ENCODE peak calls at places on chromosomes 3 and 15, in four cellular contexts. X is DND-41, F is body of pancreas, H is ovary. D is an unnamed sample.

GRCh38 chr3:128432898-128433629 is 33.6 kb downstream of the DNAJB8 start:
- DNase-seq in X (no peak), F (peak; percentile 56), H (no peak), D (no peak)

GRCh38 chr3:7285502-7285901 is 424.6 kb downstream of the GRM7 start:
- DNase-seq in X (no peak), F (peak; percentile 65), H (no peak), D (no peak)

GRCh38 chr15:26697913-26698312 is 75.0 kb downstream of the GABRB3 start:
- DNase-seq in X (no peak), F (no peak), H (no peak), D (no peak)

GRCh38 chr15:49815937-49816336 is 195.1 kb downstream of the DTWD1 start:
- DNase-seq in X (peak; percentile 12), F (no peak), H (no peak), D (no peak)

GRCh38 chr3:123034120-123034519 is 6.6 kb upstream of the SEMA5B start:
- DNase-seq in X (no peak), F (no peak), H (no peak), D (no peak)

GRCh38 chr15:64716452-64716851 is 58.9 kb downstream of the RBPMS2 start:
- DNase-seq in X (no peak), F (no peak), H (no peak), D (no peak)

GRCh38 chr3:10764314-10765051 is 51.5 kb upstream of the SLC6A11 start:
- DNase-seq in X (no peak), F (no peak), H (no peak), D (no peak)

GRCh38 chr3:72127843-72128242 is 342.9 kb upstream of the PROK2 start:
- DNase-seq in X (no peak), F (no peak), H (no peak), D (no peak)

GRCh38 chr3:184908859-184909258 is 96.9 kb downstream of the VPS8 start:
- DNase-seq in X (no peak), F (no peak), H (no peak), D (no peak)

GRCh38 chr3:141305436-141305835 is 62.9 kb upstream of the ZBTB38 start:
- DNase-seq in X (no peak), F (no peak), H (no peak), D (no peak)

GRCh38 chr3:152076148-152076547 is 192.6 kb upstream of the MBNL1 start:
- DNase-seq in X (no peak), F (no peak), H (no peak), D (no peak)

GRCh38 chr15:51310064-51310463 is 28.3 kb downstream of the CYP19A1 start:
- DNase-seq in X (no peak), F (no peak), H (peak; percentile 22), D (no peak)

GRCh38 chr3:184378650-184379374 is 805 bp upstream of the THPO start:
- DNase-seq in X (no peak), F (no peak), H (no peak), D (no peak)

GRCh38 chr3:141408596-141408995 is 40.3 kb downstream of the ZBTB38 start:
- DNase-seq in X (no peak), F (no peak), H (no peak), D (no peak)

GRCh38 chr15:37014137-37014536 is 86.2 kb downstream of the MEIS2 start:
- DNase-seq in X (no peak), F (no peak), H (no peak), D (no peak)

GRCh38 chr15:91678003-91678402 is 175.5 kb upstream of the SLCO3A1 start:
- DNase-seq in X (no peak), F (no peak), H (no peak), D (no peak)

GRCh38 chr3:152260026-152260425 is 8.7 kb upstream of the MBNL1 start:
- DNase-seq in X (no peak), F (no peak), H (no peak), D (no peak)

GRCh38 chr15:55403531-55403930 is 4.6 kb downstream of the CCPG1 start:
- DNase-seq in X (no peak), F (no peak), H (no peak), D (no peak)

GRCh38 chr3:197083486-197083885 is 53.9 kb upstream of the MELTF start:
- DNase-seq in X (no peak), F (no peak), H (no peak), D (no peak)

GRCh38 chr3:66276705-66277274 is 56.0 kb downstream of the SLC25A26 start:
- DNase-seq in X (peak; percentile 70), F (peak; percentile 80), H (peak; percentile 73), D (peak; percentile 58)

GRCh38 chr15:49094923-49095322 is 48.7 kb upstream of the SECISBP2L start:
- DNase-seq in X (no peak), F (no peak), H (no peak), D (no peak)

GRCh38 chr3:9008550-9009255 is 45.4 kb upstream of the RAD18 start:
- DNase-seq in X (no peak), F (no peak), H (no peak), D (no peak)

GRCh38 chr3:186320862-186321568 is 41.0 kb downstream of the DGKG start:
- DNase-seq in X (no peak), F (no peak), H (no peak), D (no peak)

GRCh38 chr3:122942937-122943827 is 84.4 kb downstream of the SEMA5B start:
- DNase-seq in X (peak; percentile 19), F (peak; percentile 90), H (peak; percentile 38), D (no peak)

GRCh38 chr3:171005648-171006047 is 20.9 kb downstream of the SLC2A2 start:
- DNase-seq in X (no peak), F (no peak), H (no peak), D (no peak)

GRCh38 chr3:46353639-46354410 is at the start of gene CCR2:
- DNase-seq in X (no peak), F (no peak), H (no peak), D (no peak)

GRCh38 chr3:56363720-56364119 is 104.5 kb downstream of the ERC2 start:
- DNase-seq in X (no peak), F (no peak), H (no peak), D (no peak)

GRCh38 chr15:47184003-47184404 is 533.3 kb upstream of the SEMA6D start:
- DNase-seq in X (no peak), F (peak; percentile 45), H (no peak), D (no peak)

GRCh38 chr3:155076888-155077287 is 3.2 kb upstream of the MME start:
- DNase-seq in X (no peak), F (no peak), H (no peak), D (no peak)

GRCh38 chr3:127783166-127783565 is 39.1 kb downstream of the MGLL start:
- DNase-seq in X (no peak), F (no peak), H (no peak), D (no peak)

GRCh38 chr3:53680026-53680425 is 166.2 kb downstream of the CHDH start:
- DNase-seq in X (no peak), F (peak; percentile 56), H (peak; percentile 54), D (no peak)

GRCh38 chr3:70064194-70064787 is 64.8 kb downstream of the SAMMSON start:
- DNase-seq in X (peak; percentile 8), F (peak; percentile 29), H (peak; percentile 19), D (no peak)

GRCh38 chr3:138479355-138479964 is 45.0 kb downstream of the ESYT3 start:
- DNase-seq in X (peak; percentile 62), F (peak; percentile 60), H (no peak), D (no peak)

GRCh38 chr15:59244337-59244736 is 37.7 kb downstream of the LDHAL6B start:
- DNase-seq in X (no peak), F (no peak), H (no peak), D (no peak)

GRCh38 chr3:123642182-123642956 is 57.5 kb upstream of the HACD2 start:
- DNase-seq in X (peak; percentile 64), F (peak; percentile 87), H (peak; percentile 81), D (peak; percentile 22)

GRCh38 chr15:92391640-92392039 is 2.0 kb upstream of the ST8SIA2 start:
- DNase-seq in X (peak; percentile 11), F (peak; percentile 12), H (no peak), D (no peak)

GRCh38 chr15:50289749-50290148 is 24.2 kb upstream of the HDC start:
- DNase-seq in X (no peak), F (no peak), H (no peak), D (no peak)

DNA sequence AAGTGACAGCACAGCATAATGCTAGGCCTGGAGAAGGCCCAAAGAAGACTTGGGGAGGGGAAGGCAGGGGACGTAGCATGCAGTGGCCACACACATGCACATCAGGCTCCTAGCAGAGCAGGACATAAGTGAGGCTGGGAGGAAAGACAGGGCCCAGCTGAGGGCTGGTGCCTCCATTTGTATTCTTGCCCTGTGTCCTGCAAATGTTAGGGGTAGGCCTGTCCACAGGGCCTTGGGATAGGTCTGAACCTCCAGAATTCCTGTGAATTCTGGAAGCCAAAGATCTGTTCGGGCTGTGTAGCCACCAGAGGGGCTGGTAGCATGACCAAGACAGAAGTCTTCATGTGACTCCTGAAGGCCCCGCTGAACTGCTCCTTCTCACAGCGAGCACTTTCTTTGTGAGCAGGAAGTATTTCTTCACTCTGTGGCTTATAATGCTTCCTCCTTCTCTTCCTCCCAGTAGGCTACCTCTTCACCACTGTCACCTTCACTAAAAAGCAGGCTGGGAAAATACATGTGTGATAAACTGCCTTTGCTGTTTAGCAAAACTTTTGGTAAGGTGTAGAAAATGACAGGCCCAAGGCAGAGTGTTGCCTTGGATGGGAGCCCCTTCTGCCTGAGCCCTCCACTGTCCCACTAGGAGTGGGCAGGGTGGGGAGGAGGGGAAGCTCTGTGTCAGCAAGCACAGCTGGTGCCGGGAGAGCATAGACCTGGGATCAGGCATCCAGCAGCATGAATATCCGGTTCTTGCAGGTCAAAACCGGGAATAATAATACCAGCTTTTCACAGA is 8.4 kb downstream of the CERS3 start:
- DNase-seq in X (peak; percentile 37), F (no peak), H (no peak), D (no peak)
- H3K9me3 ChIP-seq in X (no peaks in the 10 kb centered on the region), F (no peaks in the 10 kb centered on the region), H (no peaks in the 10 kb centered on the region), D (no peaks in the 10 kb centered on the region)

GRCh38 chr15:22263738-22264137 is 183.4 kb downstream of the OR4M2 start:
- DNase-seq in X (no peak), F (no peak), H (no peak), D (no peak)

GRCh38 chr15:22265961-22266360 is 185.6 kb downstream of the OR4M2 start:
- DNase-seq in X (no peak), F (no peak), H (no peak), D (no peak)

GRCh38 chr15:22265056-22265945 is 185.0 kb downstream of the OR4M2 start:
- DNase-seq in X (no peak), F (no peak), H (no peak), D (no peak)

GRCh38 chr15:22259881-22260421 is 179.6 kb downstream of the OR4M2 start:
- DNase-seq in X (no peak), F (no peak), H (no peak), D (no peak)

GRCh38 chr15:22262613-22263020 is 182.3 kb downstream of the OR4M2 start:
- DNase-seq in X (no peak), F (no peak), H (no peak), D (no peak)
- H3K9me3 ChIP-seq in X (no peaks in the 10 kb centered on the region), F (no peaks in the 10 kb centered on the region), H (no peaks in the 10 kb centered on the region), D (no peaks in the 10 kb centered on the region)

GRCh38 chr15:67824900-67825879 is at the start of gene SKOR1:
- DNase-seq in X (no peak), F (no peak), H (no peak), D (no peak)
- H3K9me3 ChIP-seq in X (no peaks in the 10 kb centered on the region), F (no peaks in the 10 kb centered on the region), H (no peaks in the 10 kb centered on the region), D (no peaks in the 10 kb centered on the region)

GRCh38 chr3:143334231-143334630 is 214.7 kb downstream of the CHST2 start:
- DNase-seq in X (no peak), F (no peak), H (no peak), D (no peak)

GRCh38 chr3:143331336-143331735 is 211.8 kb downstream of the CHST2 start:
- DNase-seq in X (no peak), F (no peak), H (no peak), D (no peak)

GRCh38 chr3:143333367-143333766 is 213.8 kb downstream of the CHST2 start:
- DNase-seq in X (no peak), F (no peak), H (no peak), D (no peak)

GRCh38 chr3:143330316-143330868 is 210.8 kb downstream of the CHST2 start:
- DNase-seq in X (no peak), F (no peak), H (no peak), D (no peak)

GRCh38 chr3:143332046-143332445 is 212.5 kb downstream of the CHST2 start:
- DNase-seq in X (no peak), F (no peak), H (no peak), D (no peak)
- H3K9me3 ChIP-seq in X (no peaks in the 10 kb centered on the region), F (no peaks in the 10 kb centered on the region), H (no peaks in the 10 kb centered on the region), D (no peaks in the 10 kb centered on the region)